ENCODE peak calls at places on chromosomes 7 and 10, in four cellular contexts. W, T, Z and D are unnamed samples.

GRCh38 chr10:75201793-75202307 is 8.7 kb upstream of the VDAC2 start:
- DNase-seq in W (peak), T (no peak), Z (no peak), D (no peak)

GRCh38 chr10:37246637-37247036 is 121.2 kb downstream of the ANKRD30A start:
- DNase-seq in W (no peak), T (no peak), Z (no peak), D (no peak)

GRCh38 chr7:34190299-34190698 is 285.0 kb downstream of the BMPER start:
- DNase-seq in W (no peak), T (no peak), Z (no peak), D (no peak)

GRCh38 chr7:5396542-5396941 is 27.1 kb downstream of the TNRC18 start:
- DNase-seq in W (peak), T (peak), Z (peak), D (peak)

GRCh38 chr7:130361681-130362080 is 17.1 kb downstream of the CPA5 start:
- DNase-seq in W (no peak), T (no peak), Z (no peak), D (no peak)

GRCh38 chr10:11697718-11698527 is 44.3 kb upstream of the ECHDC3 start:
- DNase-seq in W (no peak), T (no peak), Z (peak), D (no peak)

GRCh38 chr7:116235380-116235779 is 25.0 kb downstream of the TES start:
- DNase-seq in W (no peak), T (no peak), Z (no peak), D (no peak)

GRCh38 chr7:129298268-129298893 is 73.6 kb downstream of the AHCYL2 start:
- DNase-seq in W (peak), T (peak), Z (peak), D (peak)

GRCh38 chr7:86558680-86559079 is 85.0 kb upstream of the GRM3 start:
- DNase-seq in W (no peak), T (no peak), Z (no peak), D (no peak)

DNA sequence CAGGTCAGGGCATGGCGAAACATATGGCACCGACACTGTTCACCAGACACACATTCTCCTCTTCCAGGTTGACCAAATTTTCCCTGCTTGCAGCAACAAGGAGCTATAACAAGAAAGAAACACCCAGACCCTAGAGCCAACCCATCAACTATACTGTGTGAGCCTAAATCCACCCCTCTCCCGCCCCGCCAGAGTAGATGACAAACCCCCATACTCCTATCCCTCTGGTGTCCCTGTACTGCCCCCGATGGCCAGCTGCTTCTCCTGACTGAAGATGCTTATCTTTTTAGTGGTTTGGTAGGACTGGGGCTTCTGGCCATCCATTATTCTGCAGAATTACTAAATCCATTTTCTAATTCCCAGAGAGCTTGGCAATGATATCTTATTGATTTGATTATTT is 70.1 kb upstream of the EEPD1 start:
- DNase-seq in W (no peak), T (no peak), Z (no peak), D (no peak)
- TF ChIP-seq CTCF in W (no peak), T (no peak), Z (no peak), D (no peak)

GRCh38 chr7:88789480-88790064 is 6.0 kb downstream of the TEX47 start:
- DNase-seq in W (no peak), T (peak), Z (no peak), D (no peak)
- TF ChIP-seq CTCF in W (peak), T (no peak), Z (peak), D (peak)

GRCh38 chr7:95688931-95689453 is 83.4 kb upstream of the DYNC1I1 start:
- DNase-seq in W (no peak), T (no peak), Z (no peak), D (no peak)

GRCh38 chr7:95693551-95694333 is 78.6 kb upstream of the DYNC1I1 start:
- DNase-seq in W (no peak), T (no peak), Z (no peak), D (no peak)

GRCh38 chr7:95691464-95691863 is 80.9 kb upstream of the DYNC1I1 start:
- DNase-seq in W (no peak), T (no peak), Z (no peak), D (no peak)

GRCh38 chr7:95690367-95690947 is 81.9 kb upstream of the DYNC1I1 start:
- DNase-seq in W (no peak), T (peak), Z (no peak), D (peak)

GRCh38 chr7:95694334-95694733 is 78.0 kb upstream of the DYNC1I1 start:
- DNase-seq in W (no peak), T (no peak), Z (no peak), D (no peak)
- TF ChIP-seq CTCF in W (no peak), T (no peak), Z (no peak), D (no peak)

GRCh38 chr7:103613655-103614642 is 167.9 kb upstream of the SLC26A5 start:
- DNase-seq in W (no peak), T (no peak), Z (no peak), D (no peak)
- TF ChIP-seq CTCF in W (no peak), T (no peak), Z (no peak), D (no peak)

GRCh38 chr7:140003913-140004382 is 58.8 kb downstream of the PARP12 start:
- DNase-seq in W (peak), T (peak), Z (peak), D (peak)
- TF ChIP-seq CTCF in W (peak), T (peak), Z (peak), D (peak)

GRCh38 chr10:6537704-6538103 is 42.4 kb downstream of the PRKCQ start:
- DNase-seq in W (no peak), T (no peak), Z (no peak), D (no peak)
- TF ChIP-seq CTCF in W (no peak), T (no peak), Z (no peak), D (no peak)